ENCODE peak calls at places on chromosome 4, in five cellular contexts. F is neuronal stem cell; N is stimulated activated CD4-positive, alpha-beta T cell treated with anti-CD3 and anti-CD28 coated beads, Interleukin-1b, Interleukin-23, amount 100 ng/mL, for 24 hours; Z is M059J; A is NCI-H1092 treated with DMSO at 0.1 percent for 48 hours. R is an unnamed sample.

GRCh38 chr4:103199009-103199408 is 866 bp upstream of the CENPE start:
- DNase-seq in A (no peak), N (no peak), F (no peak), Z (no peak), R (no peak)

GRCh38 chr4:176475091-176475490 is 155.3 kb downstream of the SPCS3 start:
- DNase-seq in F (no peak), A (no peak), N (no peak), Z (peak; percentile 53), R (no peak)

GRCh38 chr4:41178372-41179085 is 35.8 kb downstream of the APBB2 start:
- DNase-seq in Z (peak; percentile 92), A (no peak), F (no peak), N (no peak), R (no peak)

GRCh38 chr4:55795342-55795741 is 24.2 kb upstream of the EXOC1L start:
- DNase-seq in N (no peak), F (no peak), Z (no peak), A (no peak), R (no peak)

GRCh38 chr4:173991814-173992213 is 291.7 kb downstream of the FBXO8 start:
- DNase-seq in Z (no peak), A (no peak), N (no peak), F (no peak), R (no peak)

GRCh38 chr4:119099227-119099910 is 36.3 kb upstream of the MYOZ2 start:
- DNase-seq in Z (peak; percentile 66), A (no peak), N (no peak), F (no peak), R (no peak)

GRCh38 chr4:38560340-38560739 is 103.7 kb upstream of the KLF3 start:
- DNase-seq in A (no peak), Z (no peak), N (no peak), F (no peak), R (no peak)

GRCh38 chr4:10181745-10182445 is 65.3 kb upstream of the WDR1 start:
- DNase-seq in A (no peak), Z (no peak), F (no peak), N (no peak), R (no peak)

GRCh38 chr4:151184523-151185458 is 85.4 kb downstream of the RPS3A start:
- DNase-seq in A (peak; percentile 67), N (no peak), F (no peak), Z (peak; percentile 21), R (no peak)

GRCh38 chr4:6383019-6383404 is 89.4 kb downstream of the PPP2R2C start:
- DNase-seq in N (no peak), Z (no peak), A (no peak), F (no peak), R (no peak)

GRCh38 chr4:26871611-26872010 is 11.0 kb downstream of the STIM2 start:
- DNase-seq in N (no peak), Z (peak; percentile 63), F (no peak), A (no peak), R (no peak)

GRCh38 chr4:159410076-159410777 is 307.3 kb downstream of the RAPGEF2 start:
- DNase-seq in Z (peak; percentile 87), F (no peak), N (no peak), A (no peak), R (no peak)

GRCh38 chr4:16532240-16532990 is 306.1 kb upstream of the TAPT1 start:
- DNase-seq in Z (peak; percentile 90), N (no peak), F (no peak), A (no peak), R (no peak)

GRCh38 chr4:112284166-112284565 is 1.5 kb downstream of the TIFA start:
- DNase-seq in A (no peak), N (no peak), F (no peak), Z (peak; percentile 9), R (no peak)

GRCh38 chr4:88814043-88814617 is 116.5 kb upstream of the NAP1L5 start:
- DNase-seq in N (no peak), A (peak; percentile 3), F (no peak), Z (no peak), R (no peak)